ENCODE peak calls at places on chromosomes 5 and 9, in nine cellular contexts. E is H1, Q is midbrain, F is head of caudate nucleus, V is NCI-H1436 treated with DMSO at 0.1 percent for 48 hours, L is AG09319, A is epithelial cell of prostate, C is right cardiac atrium, W is NCI-H187. D is an unnamed sample.

GRCh38 chr9:93088656-93089015 is 7.4 kb upstream of the CARD19 start:
- DNase-seq in A (no peak), C (no peak), E (no peak), V (no peak), W (no peak), Q (no peak), F (no peak), L (no peak), D (no peak)

GRCh38 chr5:116622375-116623075 is 47.9 kb upstream of the SEMA6A start:
- DNase-seq in V (no peak), Q (peak), F (peak), E (no peak), W (no peak), L (no peak), A (no peak), C (no peak), D (no peak)

GRCh38 chr9:127928232-127929043 is 2.1 kb downstream of the PIP5KL1 start:
- DNase-seq in C (no peak), E (no peak), F (no peak), Q (no peak), A (no peak), L (no peak), W (no peak), V (no peak), D (no peak)

GRCh38 chr9:92738661-92739081 is 26.0 kb downstream of the BICD2 start:
- DNase-seq in A (no peak), Q (no peak), C (no peak), L (peak), W (no peak), F (peak), V (no peak), E (no peak), D (peak)

GRCh38 chr9:93126151-93126781 is 7.8 kb downstream of the NINJ1 start:
- DNase-seq in W (no peak), Q (no peak), F (no peak), C (peak), A (no peak), E (no peak), V (no peak), L (no peak), D (no peak)

GRCh38 chr5:102536323-102536928 is 37.6 kb upstream of the SLCO6A1 start:
- DNase-seq in F (no peak), Q (no peak), L (no peak), W (no peak), C (no peak), E (no peak), A (no peak), V (peak), D (no peak)

GRCh38 chr9:31388660-31389059 is 995.8 kb upstream of the ACO1 start:
- DNase-seq in L (no peak), E (no peak), A (no peak), W (no peak), V (no peak), C (no peak), F (no peak), Q (no peak), D (no peak)

GRCh38 chr5:138662599-138662998 is 87.4 kb upstream of the HSPA9 start:
- DNase-seq in V (no peak), Q (no peak), A (no peak), F (no peak), E (no peak), C (no peak), L (no peak), W (no peak), D (no peak)

GRCh38 chr5:58759745-58760144 is 176.9 kb downstream of the RAB3C start:
- DNase-seq in C (no peak), Q (peak), L (no peak), A (no peak), E (no peak), V (no peak), W (no peak), F (no peak), D (no peak)

GRCh38 chr9:88017086-88017485 is 42.8 kb upstream of the CDK20 start:
- DNase-seq in V (no peak), Q (no peak), W (no peak), L (no peak), A (no peak), E (no peak), F (no peak), C (no peak), D (no peak)

GRCh38 chr5:108481355-108481931 is 99.5 kb upstream of the FBXL17 start:
- DNase-seq in V (no peak), Q (peak), E (peak), W (no peak), L (no peak), F (peak), A (peak), C (no peak), D (peak)

GRCh38 chr5:90399251-90399650 is 10.3 kb downstream of the CETN3 start:
- DNase-seq in C (no peak), A (no peak), V (no peak), E (no peak), L (no peak), W (no peak), F (no peak), Q (no peak), D (no peak)

GRCh38 chr5:96657068-96657467 is 5.1 kb upstream of the CAST start:
- DNase-seq in Q (no peak), V (no peak), A (peak), L (peak), F (no peak), C (no peak), W (no peak), E (no peak), D (no peak)

GRCh38 chr9:14415947-14416346 is 102.0 kb upstream of the NFIB start:
- DNase-seq in A (peak), E (no peak), V (no peak), C (no peak), F (no peak), W (no peak), L (no peak), Q (no peak), D (no peak)

GRCh38 chr9:744790-745456 is 96.6 kb upstream of the DMRT1 start:
- DNase-seq in F (peak), C (peak), A (no peak), Q (no peak), L (no peak), V (no peak), E (no peak), W (no peak), D (no peak)

GRCh38 chr5:102867999-102868662 is 113.0 kb downstream of the PAM start:
- DNase-seq in W (no peak), E (no peak), L (no peak), F (no peak), Q (no peak), V (no peak), C (no peak), A (no peak), D (no peak)

GRCh38 chr9:16029056-16029615 is 476.3 kb downstream of the CCDC171 start:
- DNase-seq in V (no peak), L (no peak), C (no peak), F (no peak), E (no peak), A (no peak), Q (no peak), W (no peak), D (no peak)

GRCh38 chr5:34656700-34657549 is 797 bp downstream of the RAI14 start:
- DNase-seq in L (no peak), V (no peak), Q (no peak), C (peak), E (no peak), A (no peak), W (no peak), F (peak), D (no peak)

GRCh38 chr5:171562822-171563221 is 143.4 kb downstream of the FGF18 start:
- DNase-seq in F (no peak), W (no peak), Q (no peak), A (no peak), E (no peak), C (no peak), L (no peak), V (no peak), D (no peak)

GRCh38 chr5:141094481-141095262 is at the start of gene PCDHB2:
- DNase-seq in E (peak), Q (peak), V (peak), W (no peak), L (peak), C (peak), F (peak), A (no peak), D (no peak)

GRCh38 chr5:14816999-14817761 is 54.4 kb downstream of the ANKH start:
- DNase-seq in E (no peak), V (no peak), W (no peak), L (peak), C (no peak), A (peak), Q (no peak), F (no peak), D (no peak)

GRCh38 chr9:16213781-16214515 is 656.5 kb downstream of the BNC2 start:
- DNase-seq in L (peak), V (no peak), A (peak), Q (no peak), W (no peak), F (no peak), E (no peak), C (peak), D (no peak)

GRCh38 chr9:35688558-35689350 is 971 bp downstream of the TPM2 start:
- DNase-seq in V (no peak), L (no peak), F (no peak), W (no peak), E (no peak), A (peak), C (peak), Q (no peak), D (no peak)

GRCh38 chr9:137672907-137673791 is 54.3 kb downstream of the EHMT1 start:
- DNase-seq in W (no peak), L (peak), V (no peak), Q (peak), C (peak), E (no peak), F (peak), A (no peak), D (no peak)

GRCh38 chr5:14450055-14450524 is 131.5 kb upstream of the OTULINL start:
- DNase-seq in F (no peak), C (peak), E (no peak), W (no peak), L (peak), Q (no peak), A (no peak), V (no peak), D (no peak)

GRCh38 chr9:76415154-76415553 is 20.9 kb upstream of the RFK start:
- DNase-seq in E (no peak), Q (no peak), C (no peak), A (no peak), V (no peak), F (no peak), W (no peak), L (no peak), D (no peak)

GRCh38 chr9:82202808-82203207 is 214.2 kb downstream of the SPATA31D1 start:
- DNase-seq in E (no peak), A (peak), V (no peak), W (no peak), Q (no peak), L (no peak), F (no peak), C (no peak), D (no peak)

GRCh38 chr9:96209407-96210031 is 92.5 kb downstream of the HSD17B3 start:
- DNase-seq in E (no peak), C (no peak), V (no peak), A (no peak), L (peak), W (no peak), F (no peak), Q (no peak), D (no peak)

GRCh38 chr5:176532795-176533194 is 4.4 kb downstream of the RNF44 start:
- DNase-seq in F (no peak), A (no peak), E (no peak), L (no peak), Q (no peak), V (no peak), W (no peak), C (peak), D (no peak)

GRCh38 chr9:2087500-2088313 is 72.6 kb downstream of the SMARCA2 start:
- DNase-seq in W (no peak), A (peak), C (no peak), F (no peak), L (no peak), E (no peak), V (no peak), Q (peak), D (no peak)

GRCh38 chr5:109485030-109485429 is 75.3 kb upstream of the PJA2 start:
- DNase-seq in V (no peak), E (no peak), W (peak), C (peak), F (peak), Q (peak), A (no peak), L (no peak), D (no peak)

GRCh38 chr9:6689893-6690634 is 44.5 kb upstream of the GLDC start:
- DNase-seq in L (no peak), F (no peak), A (no peak), C (no peak), E (no peak), Q (no peak), V (no peak), W (no peak), D (no peak)

GRCh38 chr9:101977614-101978210 is 239.3 kb upstream of the GRIN3A start:
- DNase-seq in W (no peak), F (no peak), L (no peak), C (no peak), V (no peak), Q (peak), A (no peak), E (no peak), D (no peak)

GRCh38 chr9:34069831-34070230 is 21.1 kb upstream of the UBAP2 start:
- DNase-seq in E (no peak), Q (no peak), F (no peak), L (no peak), W (no peak), C (no peak), A (no peak), V (no peak), D (no peak)

GRCh38 chr5:157066080-157066479 is 7.2 kb upstream of the HAVCR1 start:
- DNase-seq in E (no peak), A (no peak), W (no peak), V (no peak), L (no peak), Q (no peak), C (no peak), F (no peak), D (no peak)

D was measured in Caco-2.